ENCODE peak calls at places on chromosome 21, in eight cellular contexts. Y, M, S, W, B, Z, P and H are unnamed samples.

GRCh38 chr21:26583737-26584136 is 10.7 kb upstream of the CYYR1 start:
- DNase-seq in Y (no peak), M (no peak), S (no peak), W (no peak), B (no peak), Z (no peak), P (no peak), H (no peak)

GRCh38 chr21:45417951-45418300 is 13.0 kb downstream of the COL18A1 start:
- DNase-seq in Y (no peak), M (no peak), S (no peak), W (no peak), B (no peak), Z (no peak), P (no peak), H (no peak)

GRCh38 chr21:31897311-31897710 is 24.5 kb downstream of the HUNK start:
- DNase-seq in Y (no peak), M (no peak), S (no peak), W (no peak), B (no peak), Z (no peak), P (no peak), H (no peak)

GRCh38 chr21:44455524-44456206 is 355 bp downstream of the LRRC3 start:
- DNase-seq in Y (peak), M (peak), S (peak), W (no peak), B (peak), Z (peak), P (no peak), H (no peak)

GRCh38 chr21:14734191-14734590 is 188.1 kb upstream of the SAMSN1 start:
- DNase-seq in Y (no peak), M (no peak), S (no peak), W (no peak), B (no peak), Z (no peak), P (no peak), H (no peak)

GRCh38 chr21:31198575-31198974 is 145.5 kb downstream of the TIAM1 start:
- DNase-seq in Y (peak), M (no peak), S (peak), W (no peak), B (no peak), Z (no peak), P (peak), H (no peak)

GRCh38 chr21:44574457-44575306 is 1.2 kb downstream of the KRTAP10-4 start:
- DNase-seq in Y (no peak), M (no peak), S (no peak), W (no peak), B (peak), Z (no peak), P (no peak), H (no peak)

GRCh38 chr21:31576428-31576827 is 83.1 kb upstream of the SOD1 start:
- DNase-seq in Y (no peak), M (no peak), S (peak), W (no peak), B (no peak), Z (no peak), P (no peak), H (no peak)

GRCh38 chr21:45295576-45296365 is 8.1 kb upstream of the POFUT2 start:
- DNase-seq in Y (peak), M (peak), S (no peak), W (no peak), B (peak), Z (no peak), P (peak), H (no peak)

GRCh38 chr21:19246018-19246417 is 842.4 kb upstream of the TMPRSS15 start:
- DNase-seq in Y (no peak), M (no peak), S (no peak), W (no peak), B (no peak), Z (no peak), P (no peak), H (no peak)

GRCh38 chr21:45299026-45299863 is 11.6 kb upstream of the POFUT2 start:
- DNase-seq in Y (no peak), M (no peak), S (peak), W (no peak), B (no peak), Z (no peak), P (no peak), H (no peak)

GRCh38 chr21:26093094-26093493 is 77.5 kb downstream of the APP start:
- DNase-seq in Y (no peak), M (no peak), S (peak), W (no peak), B (no peak), Z (no peak), P (peak), H (no peak)

GRCh38 chr21:45456014-45456835 is 51.3 kb downstream of the COL18A1 start:
- DNase-seq in Y (no peak), M (no peak), S (no peak), W (no peak), B (no peak), Z (no peak), P (no peak), H (no peak)

GRCh38 chr21:43921979-43922945 is 57.2 kb downstream of the AGPAT3 start:
- DNase-seq in Y (no peak), M (no peak), S (peak), W (peak), B (no peak), Z (peak), P (no peak), H (no peak)

GRCh38 chr21:35375115-35375514 is 326.0 kb upstream of the RUNX1 start:
- DNase-seq in Y (peak), M (no peak), S (peak), W (no peak), B (no peak), Z (no peak), P (peak), H (no peak)

GRCh38 chr21:46058339-46059145 is 39.4 kb upstream of the COL6A2 start:
- DNase-seq in Y (no peak), M (no peak), S (no peak), W (no peak), B (peak), Z (no peak), P (no peak), H (no peak)

GRCh38 chr21:16579538-16579937 is 849.8 kb downstream of the USP25 start:
- DNase-seq in Y (peak), M (no peak), S (peak), W (no peak), B (no peak), Z (no peak), P (no peak), H (no peak)

GRCh38 chr21:16061194-16061593 is 331.4 kb downstream of the USP25 start:
- DNase-seq in Y (no peak), M (no peak), S (no peak), W (no peak), B (no peak), Z (no peak), P (no peak), H (no peak)

GRCh38 chr21:15732290-15732995 is 2.7 kb downstream of the USP25 start:
- DNase-seq in Y (peak), M (no peak), S (peak), W (no peak), B (no peak), Z (no peak), P (no peak), H (no peak)

GRCh38 chr21:46098303-46099141 is 610 bp downstream of the COL6A2 start:
- DNase-seq in Y (no peak), M (peak), S (no peak), W (no peak), B (peak), Z (no peak), P (no peak), H (peak)

GRCh38 chr21:40732998-40733397 is 114.0 kb downstream of the DSCAM start:
- DNase-seq in Y (no peak), M (no peak), S (no peak), W (no peak), B (no peak), Z (no peak), P (no peak), H (no peak)

GRCh38 chr21:25036775-25037174 is 570.5 kb downstream of the MRPL39 start:
- DNase-seq in Y (no peak), M (no peak), S (no peak), W (no peak), B (no peak), Z (no peak), P (no peak), H (no peak)

DNA sequence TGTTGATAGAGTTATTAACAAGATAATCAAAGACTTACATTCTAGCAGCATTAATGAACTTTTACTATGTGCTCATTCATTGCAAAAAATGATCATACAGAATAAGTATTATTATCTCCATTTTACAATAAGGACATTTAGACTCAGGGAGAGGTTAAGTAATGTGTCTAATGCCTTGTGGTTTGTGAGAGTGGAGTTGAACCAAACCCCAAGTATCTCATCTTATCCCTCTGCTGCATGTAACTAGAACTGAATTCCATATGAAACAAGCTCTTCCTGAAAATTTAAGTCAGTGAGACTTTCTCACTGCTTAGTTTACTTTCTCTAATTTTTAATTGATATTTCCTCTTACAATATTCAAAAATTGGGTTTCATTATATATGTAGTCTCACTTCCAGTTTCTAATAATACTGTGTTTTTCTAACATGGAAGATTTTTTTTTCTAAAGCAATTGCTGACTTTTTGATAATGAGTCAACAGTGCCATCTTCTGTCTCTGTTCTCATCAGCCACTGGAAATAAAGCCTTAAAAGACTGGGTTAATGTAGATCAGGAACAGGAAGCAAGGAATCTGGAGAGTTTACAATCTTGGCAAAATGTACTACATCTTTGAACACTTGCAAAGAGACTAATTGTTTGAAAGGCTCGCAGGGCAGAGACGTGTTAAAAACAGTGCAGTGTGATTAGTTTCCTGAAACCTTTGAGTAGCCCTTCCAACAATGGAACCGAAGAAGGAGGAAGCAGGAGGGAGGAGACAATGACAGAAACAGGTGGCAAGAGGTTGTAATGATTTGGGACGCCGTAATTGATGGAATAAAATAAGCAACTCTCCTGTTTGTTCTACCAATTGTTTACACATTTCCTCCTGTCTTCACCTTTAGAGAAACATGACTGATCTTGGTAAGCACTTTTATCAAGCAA is 567.6 kb downstream of the MRPL39 start:
- DNase-seq in Y (peak), M (no peak), S (no peak), W (peak), B (no peak), Z (no peak), P (peak), H (no peak)
- TF ChIP-seq CTCF in Y (peak), M (no peak), S (no peak), W (peak), B (peak), Z (no peak), P (peak), H (no peak)

GRCh38 chr21:42412636-42412933 is 8.9 kb downstream of the UBASH3A start:
- DNase-seq in Y (no peak), M (no peak), S (no peak), W (no peak), B (no peak), Z (no peak), P (no peak), H (no peak)

GRCh38 chr21:42411891-42412635 is 8.4 kb downstream of the UBASH3A start:
- DNase-seq in Y (peak), M (no peak), S (peak), W (no peak), B (no peak), Z (no peak), P (no peak), H (no peak)

GRCh38 chr21:42409366-42409765 is 5.7 kb downstream of the UBASH3A start:
- DNase-seq in Y (no peak), M (no peak), S (no peak), W (no peak), B (no peak), Z (no peak), P (no peak), H (no peak)

GRCh38 chr21:42413093-42413492 is 9.4 kb downstream of the UBASH3A start:
- DNase-seq in Y (no peak), M (no peak), S (no peak), W (no peak), B (no peak), Z (no peak), P (no peak), H (no peak)

DNA sequence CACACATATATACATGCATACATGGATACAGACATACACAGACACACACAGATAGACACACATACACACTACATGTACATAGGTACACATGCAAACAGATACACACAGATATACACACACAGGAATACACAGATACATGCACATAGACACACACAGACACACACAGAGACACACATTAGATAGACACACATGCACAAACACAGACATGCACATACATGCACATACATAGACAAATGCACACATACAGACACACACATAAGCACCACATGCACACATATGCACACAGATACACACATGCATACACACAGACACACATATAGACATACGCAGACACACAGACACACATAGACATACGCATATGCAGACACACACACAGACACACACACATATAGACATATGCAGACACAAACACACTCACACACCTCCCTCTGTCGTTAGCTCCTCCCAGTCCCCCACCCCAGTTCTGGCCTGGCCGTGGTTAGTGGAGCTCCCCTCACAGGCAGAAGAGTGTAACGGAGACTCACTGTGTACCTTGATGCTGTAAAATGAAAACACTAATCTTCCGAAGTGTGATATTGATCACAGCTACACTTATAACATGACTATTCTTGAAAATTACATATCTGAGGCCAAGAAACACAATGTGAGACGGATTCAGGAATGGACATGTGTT is 7.6 kb downstream of the UBASH3A start:
- DNase-seq in Y (no peak), M (no peak), S (no peak), W (no peak), B (no peak), Z (no peak), P (no peak), H (no peak)
- TF ChIP-seq CTCF in Y (no peak), M (no peak), S (no peak), W (no peak), B (no peak), Z (no peak), P (no peak), H (no peak)

GRCh38 chr21:42063578-42064521 is 7.3 kb upstream of the UMODL1 start:
- DNase-seq in Y (no peak), M (no peak), S (no peak), W (peak), B (peak), Z (peak), P (no peak), H (no peak)
- TF ChIP-seq CTCF in Y (no peak), M (no peak), S (no peak), W (no peak), B (no peak), Z (no peak), P (no peak), H (no peak)

DNA sequence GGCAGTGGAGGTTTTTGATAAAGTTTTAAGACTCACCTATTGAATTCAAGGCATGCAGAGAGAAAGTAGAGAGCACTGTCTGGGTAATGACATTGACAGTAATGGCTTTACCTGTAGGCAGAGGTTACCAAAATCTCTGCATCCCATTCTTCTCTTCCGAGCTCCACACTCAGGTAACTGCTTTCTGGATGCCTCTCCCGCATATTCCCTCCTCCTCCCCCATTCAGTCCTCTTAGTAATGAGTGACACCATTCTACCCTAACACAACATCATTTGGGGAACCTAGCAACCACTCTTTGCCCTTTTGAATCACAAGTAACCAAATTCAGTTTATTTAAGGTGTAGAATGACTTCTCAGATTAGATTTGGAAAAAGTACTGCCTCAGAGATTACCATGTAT is 56.5 kb downstream of the DYRK1A start:
- DNase-seq in Y (no peak), M (no peak), S (no peak), W (no peak), B (no peak), Z (no peak), P (no peak), H (no peak)
- TF ChIP-seq CTCF in Y (no peak), M (no peak), S (no peak), W (no peak), B (no peak), Z (no peak), P (no peak), H (no peak)